ENCODE peak calls at places on chromosomes 11 and 22, in eight cellular contexts. S is ascending aorta, P is dorsolateral prefrontal cortex, L is K562, T is left lung, H is GM23338, K is psoas muscle, W is cardiac muscle cell. N is an unnamed sample.

GRCh38 chr22:49948958-49949913 is 11.3 kb upstream of the PIM3 start:
- DNase-seq in W (no peak), K (no peak), T (peak; percentile 93), H (no peak), P (no peak), S (no peak), L (no peak), N (no peak)

GRCh38 chr11:76347391-76347790 is 33.5 kb downstream of the THAP12 start:
- DNase-seq in L (no peak), H (no peak), T (no peak), K (no peak), P (no peak), W (no peak), S (no peak), N (no peak)

GRCh38 chr22:31308181-31308580 is 15.9 kb upstream of the PIK3IP1 start:
- DNase-seq in S (no peak), L (no peak), W (no peak), K (no peak), P (no peak), T (no peak), H (no peak), N (no peak)

GRCh38 chr11:18669211-18669593 is 29.4 kb upstream of the TMEM86A start:
- DNase-seq in T (no peak), S (no peak), L (peak; percentile 22), P (no peak), H (no peak), W (no peak), K (no peak), N (no peak)

GRCh38 chr11:119996556-119996955 is 141.4 kb downstream of the TRIM29 start:
- DNase-seq in T (no peak), W (no peak), K (no peak), H (no peak), S (no peak), P (no peak), L (no peak), N (no peak)

GRCh38 chr22:47207846-47208554 is 445.6 kb downstream of the TBC1D22A start:
- DNase-seq in W (no peak), P (peak; percentile 12), S (peak; percentile 28), L (no peak), T (no peak), H (no peak), K (no peak), N (peak; percentile 43)

GRCh38 chr11:14585438-14585837 is 58.2 kb upstream of the PDE3B start:
- DNase-seq in L (no peak), W (no peak), P (no peak), H (no peak), K (no peak), T (no peak), S (no peak), N (no peak)

GRCh38 chr11:32178692-32179091 is 87.8 kb downstream of the RCN1 start:
- DNase-seq in L (no peak), T (no peak), W (no peak), P (no peak), K (no peak), S (no peak), H (no peak), N (peak; percentile 50)

GRCh38 chr11:97537407-97538150 is 1147.8 kb downstream of the JRKL start:
- DNase-seq in T (peak; percentile 48), S (no peak), L (no peak), P (no peak), K (no peak), H (peak; percentile 3), W (no peak), N (no peak)

GRCh38 chr11:133064152-133064877 is 468.0 kb downstream of the OPCML start:
- DNase-seq in L (peak; percentile 8), T (peak; percentile 84), S (peak; percentile 69), H (peak; percentile 94), K (peak; percentile 70), W (peak; percentile 90), P (peak; percentile 78), N (peak; percentile 75)

GRCh38 chr11:75810637-75811383 is 4.2 kb upstream of the UVRAG start:
- DNase-seq in H (no peak), P (no peak), T (no peak), K (no peak), L (no peak), W (no peak), S (no peak), N (no peak)

GRCh38 chr11:75272821-75273301 is 32.3 kb downstream of the TPBGL start:
- DNase-seq in H (no peak), W (no peak), L (no peak), S (no peak), P (peak; percentile 18), K (no peak), T (no peak), N (peak; percentile 55)

GRCh38 chr11:124394408-124394807 is 4.4 kb downstream of the OR8B3 start:
- DNase-seq in P (no peak), L (peak; percentile 64), T (no peak), W (no peak), S (no peak), H (no peak), K (no peak), N (no peak)

GRCh38 chr11:16148301-16148787 is 208.0 kb downstream of the SOX6 start:
- DNase-seq in H (no peak), L (no peak), T (no peak), K (no peak), P (no peak), S (no peak), W (no peak), N (no peak)

GRCh38 chr22:30668306-30668655 is 606 bp upstream of the DUSP18 start:
- DNase-seq in W (no peak), P (no peak), L (no peak), K (no peak), S (no peak), H (no peak), T (no peak), N (no peak)

GRCh38 chr11:4607782-4608666 is at the start of gene TRIM68:
- DNase-seq in L (peak; percentile 97), T (peak; percentile 99), S (peak; percentile 98), P (peak; percentile 98), W (peak; percentile 95), H (peak; percentile 96), K (peak; percentile 98), N (peak; percentile 98)
- H3K4me3 ChIP-seq in L (peak within 1 kb of the TSS; percentile 68), T (peak within 1 kb of the TSS; percentile 70), S (peak within 1 kb of the TSS; percentile 88), P (peak within 1 kb of the TSS; percentile 88), W (peak within 1 kb of the TSS; percentile 55), H (peak within 1 kb of the TSS; percentile 59), K (peak within 1 kb of the TSS; percentile 87), N (peak within 1 kb of the TSS; percentile 72)

DNA sequence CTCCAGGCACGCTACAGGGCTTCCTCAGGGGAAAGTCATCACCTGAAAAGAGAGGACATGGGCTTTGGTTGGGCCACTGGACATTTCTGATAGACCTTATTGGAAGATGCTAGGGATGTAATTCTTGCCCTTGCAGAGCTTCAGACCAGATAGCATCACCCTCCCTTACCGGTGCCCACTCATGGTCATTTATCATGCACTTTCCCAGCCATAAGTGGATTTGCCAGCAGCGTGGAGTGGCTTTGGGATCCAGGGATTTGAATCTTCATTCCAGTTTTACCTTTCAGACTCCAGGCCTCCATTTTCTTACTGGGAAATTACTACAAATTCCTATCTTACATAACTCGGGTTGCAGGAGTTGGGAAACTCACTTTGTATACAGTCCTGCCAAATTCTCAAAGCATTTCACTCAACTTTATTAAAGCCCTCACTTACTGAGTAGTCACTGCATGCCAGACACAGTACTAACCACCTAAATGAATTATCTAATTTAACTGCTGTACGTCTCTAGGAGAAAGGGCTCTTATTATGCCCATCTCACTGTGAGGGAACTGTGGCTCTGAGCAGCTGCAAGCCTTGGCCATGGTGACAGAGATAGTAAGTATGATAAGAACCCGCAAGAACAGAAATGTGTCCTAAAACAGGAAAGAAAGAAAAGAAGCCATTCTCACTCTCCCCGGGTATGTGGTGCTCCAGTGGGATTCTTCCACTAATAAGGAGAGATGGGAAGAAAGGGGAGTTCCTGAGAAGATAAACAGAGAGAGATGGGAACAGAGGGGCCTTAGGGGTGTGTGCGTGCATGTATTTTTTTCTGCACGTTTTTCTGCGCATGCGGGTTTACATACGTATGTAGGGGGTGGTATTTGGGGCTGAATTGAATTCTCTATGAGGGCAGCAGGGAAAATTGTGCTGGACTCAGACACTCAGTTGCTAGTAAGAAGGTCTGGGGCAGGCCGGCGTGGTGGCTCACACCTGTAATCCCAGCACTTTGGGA is 9.7 kb downstream of the CHRM1 start:
- DNase-seq in K (no peak), L (no peak), W (no peak), S (no peak), T (no peak), P (no peak), H (no peak), N (no peak)
- TF ChIP-seq CTCF in K (no peak), L (no peak), W (no peak), S (no peak), T (no peak), P (no peak), H (no peak), N (no peak)

GRCh38 chr11:118892515-118892914 is 8.8 kb downstream of the CXCR5 start:
- DNase-seq in H (no peak), W (no peak), S (no peak), K (no peak), L (no peak), P (no peak), T (no peak), N (no peak)

GRCh38 chr11:118888398-118888797 is 4.7 kb downstream of the CXCR5 start:
- DNase-seq in T (no peak), P (no peak), K (no peak), L (peak; percentile 23), H (no peak), W (no peak), S (no peak), N (no peak)

GRCh38 chr11:118887219-118887618 is 3.5 kb downstream of the CXCR5 start:
- DNase-seq in T (no peak), P (no peak), W (no peak), L (no peak), H (no peak), S (no peak), K (no peak), N (no peak)

GRCh38 chr11:118886681-118887111 is 3.0 kb downstream of the CXCR5 start:
- DNase-seq in H (no peak), P (no peak), S (no peak), K (no peak), W (no peak), L (no peak), T (no peak), N (no peak)

DNA sequence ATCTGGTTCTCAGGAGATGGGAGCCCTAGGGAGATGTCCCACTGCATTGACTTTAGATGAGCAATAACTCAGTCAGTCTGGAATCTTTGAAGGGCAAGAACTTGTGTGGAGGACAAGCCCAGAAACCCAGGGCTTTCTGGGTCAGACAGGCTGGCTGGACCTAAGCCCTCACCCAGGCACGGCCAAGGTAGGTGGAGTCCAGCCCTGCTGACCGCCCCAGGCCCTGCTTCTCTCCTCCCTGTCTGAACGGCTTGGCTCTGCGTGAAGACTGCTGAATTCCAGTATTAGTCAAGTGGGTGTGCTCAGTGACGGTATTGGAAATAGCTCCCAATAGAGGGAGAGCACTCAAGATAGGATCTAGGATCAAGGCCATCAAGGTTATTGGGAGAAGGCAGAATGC is 6.1 kb downstream of the CXCR5 start:
- DNase-seq in H (no peak), L (no peak), S (peak; percentile 95), T (no peak), P (no peak), W (peak; percentile 71), K (peak; percentile 81), N (peak; percentile 96)
- H3K27ac ChIP-seq in H (no peak overlapping the region), L (no peak overlapping the region), S (peak overlapping the region; percentile 96), T (peak overlapping the region; percentile 26), P (no peak overlapping the region), W (peak overlapping the region; percentile 48), K (peak overlapping the region; percentile 46), N (peak overlapping the region; percentile 96)

DNA sequence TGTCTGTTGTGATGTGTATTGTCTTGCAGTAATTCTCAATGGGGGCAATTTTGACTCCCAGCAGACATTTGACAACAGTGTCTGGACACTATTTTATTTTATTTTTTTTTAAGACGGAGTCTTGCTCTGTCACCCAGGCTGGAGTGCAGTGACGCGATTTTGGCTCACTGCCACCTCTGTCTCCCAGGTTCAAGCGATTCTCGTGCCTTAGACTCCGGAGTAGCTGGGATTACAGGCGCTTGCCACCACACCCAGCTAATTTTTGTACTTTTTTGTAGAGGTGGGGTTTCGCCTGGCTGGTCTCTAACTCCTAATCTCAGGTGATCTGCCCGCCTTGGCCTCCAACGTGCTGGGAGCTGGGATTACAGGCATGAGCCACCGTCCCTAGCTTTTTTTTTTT is 1.4 kb downstream of the RPS6KB2 start:
- DNase-seq in K (no peak), T (no peak), S (no peak), P (no peak), H (no peak), L (no peak), W (no peak), N (no peak)
- H3K4me3 ChIP-seq in K (peak overlapping the region; percentile 96), T (no peak overlapping the region), S (no peak overlapping the region), P (no peak overlapping the region), H (no peak overlapping the region), L (peak overlapping the region; percentile 83), W (no peak overlapping the region), N (peak overlapping the region; percentile 74)

N was measured in coronary artery.